ENCODE peak calls at places on chromosomes 1 and 21, in eight cellular contexts. One of them, this sample, is unnamed.

GRCh38 chr1:2604854-2605753 is 18.5 kb downstream of the PRXL2B start:
- DNase-seq in gastrocnemius medialis: no peak
- DNase-seq in AG10803: no peak
- DNase-seq in stromal cell of bone marrow: no peak
- DNase-seq in GM10248: no peak
- DNase-seq in naive thymus-derived CD8-positive, alpha-beta T cell: no peak
- DNase-seq in activated T-cell treated with anti-CD3 and anti-CD28 coated beads, Interleukin-2, amount 50 U/mL, for 72 hours: no peak
- DNase-seq in sciatic nerve: no peak
- DNase-seq in this sample: no peak

GRCh38 chr1:15184445-15185103 is 31.0 kb downstream of the TMEM51 start:
- DNase-seq in gastrocnemius medialis: no peak
- DNase-seq in AG10803: no peak
- DNase-seq in stromal cell of bone marrow: no peak
- DNase-seq in GM10248: no peak
- DNase-seq in naive thymus-derived CD8-positive, alpha-beta T cell: no peak
- DNase-seq in activated T-cell treated with anti-CD3 and anti-CD28 coated beads, Interleukin-2, amount 50 U/mL, for 72 hours: no peak
- DNase-seq in sciatic nerve: no peak
- DNase-seq in this sample: no peak

GRCh38 chr1:211345719-211346118 is 19.1 kb downstream of the TRAF5 start:
- DNase-seq in gastrocnemius medialis: no peak
- DNase-seq in AG10803: no peak
- DNase-seq in stromal cell of bone marrow: no peak
- DNase-seq in GM10248: no peak
- DNase-seq in naive thymus-derived CD8-positive, alpha-beta T cell: no peak
- DNase-seq in activated T-cell treated with anti-CD3 and anti-CD28 coated beads, Interleukin-2, amount 50 U/mL, for 72 hours: no peak
- DNase-seq in sciatic nerve: no peak
- DNase-seq in this sample: no peak

GRCh38 chr1:44030606-44031050 is 634 bp downstream of the SLC6A9 start:
- DNase-seq in gastrocnemius medialis: no peak
- DNase-seq in AG10803: peak
- DNase-seq in stromal cell of bone marrow: no peak
- DNase-seq in GM10248: peak
- DNase-seq in naive thymus-derived CD8-positive, alpha-beta T cell: no peak
- DNase-seq in activated T-cell treated with anti-CD3 and anti-CD28 coated beads, Interleukin-2, amount 50 U/mL, for 72 hours: peak
- DNase-seq in sciatic nerve: no peak
- DNase-seq in this sample: peak

GRCh38 chr1:31548518-31548898 is 27.8 kb upstream of the TINAGL1 start:
- DNase-seq in gastrocnemius medialis: no peak
- DNase-seq in AG10803: no peak
- DNase-seq in stromal cell of bone marrow: no peak
- DNase-seq in GM10248: no peak
- DNase-seq in naive thymus-derived CD8-positive, alpha-beta T cell: no peak
- DNase-seq in activated T-cell treated with anti-CD3 and anti-CD28 coated beads, Interleukin-2, amount 50 U/mL, for 72 hours: peak
- DNase-seq in sciatic nerve: no peak
- DNase-seq in this sample: no peak

GRCh38 chr1:202182040-202182877 is 11.3 kb upstream of the LGR6 start:
- DNase-seq in gastrocnemius medialis: no peak
- DNase-seq in AG10803: no peak
- DNase-seq in stromal cell of bone marrow: no peak
- DNase-seq in GM10248: no peak
- DNase-seq in naive thymus-derived CD8-positive, alpha-beta T cell: no peak
- DNase-seq in activated T-cell treated with anti-CD3 and anti-CD28 coated beads, Interleukin-2, amount 50 U/mL, for 72 hours: no peak
- DNase-seq in sciatic nerve: no peak
- DNase-seq in this sample: no peak

GRCh38 chr1:30812093-30812492 is 54.5 kb upstream of the LAPTM5 start:
- DNase-seq in gastrocnemius medialis: no peak
- DNase-seq in AG10803: no peak
- DNase-seq in stromal cell of bone marrow: no peak
- DNase-seq in GM10248: no peak
- DNase-seq in naive thymus-derived CD8-positive, alpha-beta T cell: no peak
- DNase-seq in activated T-cell treated with anti-CD3 and anti-CD28 coated beads, Interleukin-2, amount 50 U/mL, for 72 hours: no peak
- DNase-seq in sciatic nerve: no peak
- DNase-seq in this sample: no peak

GRCh38 chr21:32597205-32597604 is 11.9 kb upstream of the TCP10L start:
- DNase-seq in gastrocnemius medialis: no peak
- DNase-seq in AG10803: peak
- DNase-seq in stromal cell of bone marrow: peak
- DNase-seq in GM10248: no peak
- DNase-seq in naive thymus-derived CD8-positive, alpha-beta T cell: no peak
- DNase-seq in activated T-cell treated with anti-CD3 and anti-CD28 coated beads, Interleukin-2, amount 50 U/mL, for 72 hours: no peak
- DNase-seq in sciatic nerve: no peak
- DNase-seq in this sample: no peak

GRCh38 chr1:170664828-170665617 is 1.1 kb downstream of the PRRX1 start:
- DNase-seq in gastrocnemius medialis: no peak
- DNase-seq in AG10803: peak
- DNase-seq in stromal cell of bone marrow: no peak
- DNase-seq in GM10248: no peak
- DNase-seq in naive thymus-derived CD8-positive, alpha-beta T cell: no peak
- DNase-seq in activated T-cell treated with anti-CD3 and anti-CD28 coated beads, Interleukin-2, amount 50 U/mL, for 72 hours: no peak
- DNase-seq in sciatic nerve: no peak
- DNase-seq in this sample: no peak

GRCh38 chr1:67647036-67647798 is 37.8 kb upstream of the GADD45A start:
- DNase-seq in gastrocnemius medialis: no peak
- DNase-seq in AG10803: peak
- DNase-seq in stromal cell of bone marrow: no peak
- DNase-seq in GM10248: no peak
- DNase-seq in naive thymus-derived CD8-positive, alpha-beta T cell: no peak
- DNase-seq in activated T-cell treated with anti-CD3 and anti-CD28 coated beads, Interleukin-2, amount 50 U/mL, for 72 hours: no peak
- DNase-seq in sciatic nerve: no peak
- DNase-seq in this sample: no peak

GRCh38 chr1:146032613-146033219 is 11.2 kb upstream of the HJV start:
- DNase-seq in gastrocnemius medialis: no peak
- DNase-seq in AG10803: peak
- DNase-seq in stromal cell of bone marrow: peak
- DNase-seq in GM10248: peak
- DNase-seq in naive thymus-derived CD8-positive, alpha-beta T cell: no peak
- DNase-seq in activated T-cell treated with anti-CD3 and anti-CD28 coated beads, Interleukin-2, amount 50 U/mL, for 72 hours: no peak
- DNase-seq in sciatic nerve: no peak
- DNase-seq in this sample: peak

GRCh38 chr1:6612641-6613360 is 730 bp upstream of the PHF13 start:
- DNase-seq in gastrocnemius medialis: no peak
- DNase-seq in AG10803: peak
- DNase-seq in stromal cell of bone marrow: no peak
- DNase-seq in GM10248: peak
- DNase-seq in naive thymus-derived CD8-positive, alpha-beta T cell: no peak
- DNase-seq in activated T-cell treated with anti-CD3 and anti-CD28 coated beads, Interleukin-2, amount 50 U/mL, for 72 hours: peak
- DNase-seq in sciatic nerve: peak
- DNase-seq in this sample: peak

GRCh38 chr21:39720126-39720778 is 24.7 kb upstream of the IGSF5 start:
- DNase-seq in gastrocnemius medialis: no peak
- DNase-seq in AG10803: peak
- DNase-seq in stromal cell of bone marrow: peak
- DNase-seq in GM10248: no peak
- DNase-seq in naive thymus-derived CD8-positive, alpha-beta T cell: no peak
- DNase-seq in activated T-cell treated with anti-CD3 and anti-CD28 coated beads, Interleukin-2, amount 50 U/mL, for 72 hours: no peak
- DNase-seq in sciatic nerve: no peak
- DNase-seq in this sample: no peak

GRCh38 chr21:35520869-35521268 is 471.8 kb upstream of the RUNX1 start:
- DNase-seq in gastrocnemius medialis: no peak
- DNase-seq in AG10803: no peak
- DNase-seq in stromal cell of bone marrow: no peak
- DNase-seq in GM10248: no peak
- DNase-seq in naive thymus-derived CD8-positive, alpha-beta T cell: no peak
- DNase-seq in activated T-cell treated with anti-CD3 and anti-CD28 coated beads, Interleukin-2, amount 50 U/mL, for 72 hours: no peak
- DNase-seq in sciatic nerve: no peak
- DNase-seq in this sample: no peak

GRCh38 chr1:6271554-6271953 is 10.7 kb upstream of the GPR153 start:
- DNase-seq in gastrocnemius medialis: no peak
- DNase-seq in AG10803: peak
- DNase-seq in stromal cell of bone marrow: no peak
- DNase-seq in GM10248: no peak
- DNase-seq in naive thymus-derived CD8-positive, alpha-beta T cell: no peak
- DNase-seq in activated T-cell treated with anti-CD3 and anti-CD28 coated beads, Interleukin-2, amount 50 U/mL, for 72 hours: no peak
- DNase-seq in sciatic nerve: no peak
- DNase-seq in this sample: no peak

GRCh38 chr1:211738709-211739301 is 63.4 kb upstream of the NEK2 start:
- DNase-seq in gastrocnemius medialis: no peak
- DNase-seq in AG10803: no peak
- DNase-seq in stromal cell of bone marrow: no peak
- DNase-seq in GM10248: peak
- DNase-seq in naive thymus-derived CD8-positive, alpha-beta T cell: no peak
- DNase-seq in activated T-cell treated with anti-CD3 and anti-CD28 coated beads, Interleukin-2, amount 50 U/mL, for 72 hours: peak
- DNase-seq in sciatic nerve: no peak
- DNase-seq in this sample: peak

GRCh38 chr1:41495171-41495948 is 10.9 kb upstream of the EDN2 start:
- DNase-seq in gastrocnemius medialis: no peak
- DNase-seq in AG10803: no peak
- DNase-seq in stromal cell of bone marrow: no peak
- DNase-seq in GM10248: no peak
- DNase-seq in naive thymus-derived CD8-positive, alpha-beta T cell: peak
- DNase-seq in activated T-cell treated with anti-CD3 and anti-CD28 coated beads, Interleukin-2, amount 50 U/mL, for 72 hours: peak
- DNase-seq in sciatic nerve: no peak
- DNase-seq in this sample: peak

GRCh38 chr21:15433091-15433490 is 296.7 kb upstream of the USP25 start:
- DNase-seq in gastrocnemius medialis: no peak
- DNase-seq in AG10803: no peak
- DNase-seq in stromal cell of bone marrow: no peak
- DNase-seq in GM10248: no peak
- DNase-seq in naive thymus-derived CD8-positive, alpha-beta T cell: no peak
- DNase-seq in activated T-cell treated with anti-CD3 and anti-CD28 coated beads, Interleukin-2, amount 50 U/mL, for 72 hours: no peak
- DNase-seq in sciatic nerve: no peak
- DNase-seq in this sample: no peak

GRCh38 chr1:240691521-240692338 is 79.8 kb upstream of the GREM2 start:
- DNase-seq in gastrocnemius medialis: no peak
- DNase-seq in AG10803: peak
- DNase-seq in stromal cell of bone marrow: peak
- DNase-seq in GM10248: no peak
- DNase-seq in naive thymus-derived CD8-positive, alpha-beta T cell: no peak
- DNase-seq in activated T-cell treated with anti-CD3 and anti-CD28 coated beads, Interleukin-2, amount 50 U/mL, for 72 hours: no peak
- DNase-seq in sciatic nerve: peak
- DNase-seq in this sample: peak

GRCh38 chr1:117427297-117427696 is 60.0 kb downstream of the MAN1A2 start:
- DNase-seq in gastrocnemius medialis: no peak
- DNase-seq in AG10803: no peak
- DNase-seq in stromal cell of bone marrow: no peak
- DNase-seq in GM10248: no peak
- DNase-seq in naive thymus-derived CD8-positive, alpha-beta T cell: no peak
- DNase-seq in activated T-cell treated with anti-CD3 and anti-CD28 coated beads, Interleukin-2, amount 50 U/mL, for 72 hours: no peak
- DNase-seq in sciatic nerve: no peak
- DNase-seq in this sample: no peak

GRCh38 chr21:42067531-42068255 is 3.4 kb upstream of the UMODL1 start:
- DNase-seq in gastrocnemius medialis: no peak
- DNase-seq in AG10803: no peak
- DNase-seq in stromal cell of bone marrow: no peak
- DNase-seq in GM10248: no peak
- DNase-seq in naive thymus-derived CD8-positive, alpha-beta T cell: no peak
- DNase-seq in activated T-cell treated with anti-CD3 and anti-CD28 coated beads, Interleukin-2, amount 50 U/mL, for 72 hours: no peak
- DNase-seq in sciatic nerve: no peak
- DNase-seq in this sample: no peak

GRCh38 chr1:56820755-56821461 is 1.7 kb upstream of the FYB2 start:
- DNase-seq in gastrocnemius medialis: peak
- DNase-seq in AG10803: peak
- DNase-seq in stromal cell of bone marrow: peak
- DNase-seq in GM10248: peak
- DNase-seq in naive thymus-derived CD8-positive, alpha-beta T cell: no peak
- DNase-seq in activated T-cell treated with anti-CD3 and anti-CD28 coated beads, Interleukin-2, amount 50 U/mL, for 72 hours: peak
- DNase-seq in sciatic nerve: peak
- DNase-seq in this sample: peak

GRCh38 chr21:17402885-17403477 is 109.9 kb upstream of the CXADR start:
- DNase-seq in gastrocnemius medialis: no peak
- DNase-seq in AG10803: peak
- DNase-seq in stromal cell of bone marrow: peak
- DNase-seq in GM10248: no peak
- DNase-seq in naive thymus-derived CD8-positive, alpha-beta T cell: no peak
- DNase-seq in activated T-cell treated with anti-CD3 and anti-CD28 coated beads, Interleukin-2, amount 50 U/mL, for 72 hours: no peak
- DNase-seq in sciatic nerve: no peak
- DNase-seq in this sample: no peak

GRCh38 chr1:115193026-115193425 is 103.7 kb upstream of the TSPAN2 start:
- DNase-seq in gastrocnemius medialis: no peak
- DNase-seq in AG10803: no peak
- DNase-seq in stromal cell of bone marrow: no peak
- DNase-seq in GM10248: no peak
- DNase-seq in naive thymus-derived CD8-positive, alpha-beta T cell: no peak
- DNase-seq in activated T-cell treated with anti-CD3 and anti-CD28 coated beads, Interleukin-2, amount 50 U/mL, for 72 hours: no peak
- DNase-seq in sciatic nerve: no peak
- DNase-seq in this sample: no peak

GRCh38 chr1:25486602-25487001 is 55.9 kb downstream of the MACO1 start:
- DNase-seq in gastrocnemius medialis: no peak
- DNase-seq in AG10803: peak
- DNase-seq in stromal cell of bone marrow: no peak
- DNase-seq in GM10248: no peak
- DNase-seq in naive thymus-derived CD8-positive, alpha-beta T cell: no peak
- DNase-seq in activated T-cell treated with anti-CD3 and anti-CD28 coated beads, Interleukin-2, amount 50 U/mL, for 72 hours: no peak
- DNase-seq in sciatic nerve: no peak
- DNase-seq in this sample: no peak

GRCh38 chr1:88683516-88683847 is 591 bp upstream of the PKN2 start:
- DNase-seq in gastrocnemius medialis: no peak
- DNase-seq in AG10803: peak
- DNase-seq in stromal cell of bone marrow: no peak
- DNase-seq in GM10248: peak
- DNase-seq in naive thymus-derived CD8-positive, alpha-beta T cell: peak
- DNase-seq in activated T-cell treated with anti-CD3 and anti-CD28 coated beads, Interleukin-2, amount 50 U/mL, for 72 hours: peak
- DNase-seq in sciatic nerve: peak
- DNase-seq in this sample: peak